ENCODE peak calls at places on chromosomes 3 and 15, in five cellular contexts. One of them, this sample, is unnamed. For H3K4me1, the result is how much of the 10 kb centered on the place peaks cover.

GRCh38 chr3:150871192-150871591 is 34.0 kb downstream of the MINDY4B start:
- DNase-seq in fibroblast of lung: no peak
- DNase-seq in heart left ventricle: no peak
- DNase-seq in lower lobe of right lung: no peak
- DNase-seq in iPS DF 6.9: no peak
- DNase-seq in this sample: no peak

GRCh38 chr3:189981668-189982067 is 139.0 kb downstream of the P3H2 start:
- DNase-seq in fibroblast of lung: peak
- DNase-seq in heart left ventricle: no peak
- DNase-seq in lower lobe of right lung: no peak
- DNase-seq in iPS DF 6.9: no peak
- DNase-seq in this sample: no peak

GRCh38 chr15:47212222-47213010 is 504.9 kb upstream of the SEMA6D start:
- DNase-seq in fibroblast of lung: no peak
- DNase-seq in heart left ventricle: no peak
- DNase-seq in lower lobe of right lung: no peak
- DNase-seq in iPS DF 6.9: no peak
- DNase-seq in this sample: no peak

GRCh38 chr3:55968331-55968730 is 481.2 kb upstream of the WNT5A start:
- DNase-seq in fibroblast of lung: no peak
- DNase-seq in heart left ventricle: no peak
- DNase-seq in lower lobe of right lung: no peak
- DNase-seq in iPS DF 6.9: no peak
- DNase-seq in this sample: no peak

GRCh38 chr3:9041626-9042025 is 78.4 kb upstream of the RAD18 start:
- DNase-seq in fibroblast of lung: no peak
- DNase-seq in heart left ventricle: no peak
- DNase-seq in lower lobe of right lung: no peak
- DNase-seq in iPS DF 6.9: no peak
- DNase-seq in this sample: no peak

GRCh38 chr3:101865751-101866509 is 16.6 kb downstream of the NFKBIZ start:
- DNase-seq in fibroblast of lung: no peak
- DNase-seq in heart left ventricle: no peak
- DNase-seq in lower lobe of right lung: no peak
- DNase-seq in iPS DF 6.9: peak
- DNase-seq in this sample: no peak

GRCh38 chr3:132659370-132660055 is at the start of gene ACAD11:
- DNase-seq in fibroblast of lung: peak
- DNase-seq in heart left ventricle: peak
- DNase-seq in lower lobe of right lung: peak
- DNase-seq in iPS DF 6.9: no peak
- DNase-seq in this sample: peak

GRCh38 chr15:78457101-78457500 is 19.1 kb downstream of the IREB2 start:
- DNase-seq in fibroblast of lung: peak
- DNase-seq in heart left ventricle: no peak
- DNase-seq in lower lobe of right lung: no peak
- DNase-seq in iPS DF 6.9: no peak
- DNase-seq in this sample: no peak

GRCh38 chr15:88896339-88897033 is 1.1 kb upstream of the HAPLN3 start:
- DNase-seq in fibroblast of lung: no peak
- DNase-seq in heart left ventricle: no peak
- DNase-seq in lower lobe of right lung: no peak
- DNase-seq in iPS DF 6.9: no peak
- DNase-seq in this sample: no peak

GRCh38 chr15:59501531-59502113 is 63.6 kb downstream of the FAM81A start:
- DNase-seq in fibroblast of lung: peak
- DNase-seq in heart left ventricle: no peak
- DNase-seq in lower lobe of right lung: no peak
- DNase-seq in iPS DF 6.9: peak
- DNase-seq in this sample: no peak

GRCh38 chr3:139182598-139182997 is 137.9 kb upstream of the PRR23C start:
- DNase-seq in fibroblast of lung: no peak
- DNase-seq in heart left ventricle: no peak
- DNase-seq in lower lobe of right lung: no peak
- DNase-seq in iPS DF 6.9: no peak
- DNase-seq in this sample: no peak

GRCh38 chr3:19334120-19334519 is 185.8 kb downstream of the KCNH8 start:
- DNase-seq in fibroblast of lung: no peak
- DNase-seq in heart left ventricle: no peak
- DNase-seq in lower lobe of right lung: no peak
- DNase-seq in iPS DF 6.9: no peak
- DNase-seq in this sample: no peak

GRCh38 chr3:172307143-172307560 is 141.1 kb downstream of the GHSR start:
- DNase-seq in fibroblast of lung: peak
- DNase-seq in heart left ventricle: no peak
- DNase-seq in lower lobe of right lung: no peak
- DNase-seq in iPS DF 6.9: no peak
- DNase-seq in this sample: no peak

GRCh38 chr15:80182611-80183210 is 29.9 kb downstream of the FAH start:
- DNase-seq in fibroblast of lung: peak
- DNase-seq in heart left ventricle: no peak
- DNase-seq in lower lobe of right lung: no peak
- DNase-seq in iPS DF 6.9: no peak
- DNase-seq in this sample: no peak

GRCh38 chr3:161800985-161801559 is 304.5 kb downstream of the OTOL1 start:
- DNase-seq in fibroblast of lung: no peak
- DNase-seq in heart left ventricle: no peak
- DNase-seq in lower lobe of right lung: no peak
- DNase-seq in iPS DF 6.9: no peak
- DNase-seq in this sample: no peak

GRCh38 chr3:20832963-20833362 is 647.0 kb upstream of the SGO1 start:
- DNase-seq in fibroblast of lung: no peak
- DNase-seq in heart left ventricle: no peak
- DNase-seq in lower lobe of right lung: no peak
- DNase-seq in iPS DF 6.9: no peak
- DNase-seq in this sample: no peak

GRCh38 chr3:162978136-162978535 is 1481.5 kb downstream of the OTOL1 start:
- DNase-seq in fibroblast of lung: peak
- DNase-seq in heart left ventricle: no peak
- DNase-seq in lower lobe of right lung: no peak
- DNase-seq in iPS DF 6.9: no peak
- DNase-seq in this sample: no peak

GRCh38 chr15:38414351-38414750 is 39.6 kb upstream of the FAM98B start:
- DNase-seq in fibroblast of lung: peak
- DNase-seq in heart left ventricle: peak
- DNase-seq in lower lobe of right lung: no peak
- DNase-seq in iPS DF 6.9: peak
- DNase-seq in this sample: peak

GRCh38 chr15:61063875-61064320 is 165.2 kb downstream of the RORA start:
- DNase-seq in fibroblast of lung: no peak
- DNase-seq in heart left ventricle: no peak
- DNase-seq in lower lobe of right lung: no peak
- DNase-seq in iPS DF 6.9: no peak
- DNase-seq in this sample: no peak

GRCh38 chr15:49863431-49864205 is 242.8 kb downstream of the DTWD1 start:
- DNase-seq in fibroblast of lung: peak
- DNase-seq in heart left ventricle: no peak
- DNase-seq in lower lobe of right lung: no peak
- DNase-seq in iPS DF 6.9: no peak
- DNase-seq in this sample: no peak

GRCh38 chr3:47420511-47421484 is 40.0 kb downstream of the PTPN23 start:
- DNase-seq in fibroblast of lung: peak
- DNase-seq in heart left ventricle: peak
- DNase-seq in lower lobe of right lung: peak
- DNase-seq in iPS DF 6.9: peak
- DNase-seq in this sample: peak

GRCh38 chr3:196227086-196227485 is 10.8 kb downstream of the SLC51A start:
- DNase-seq in fibroblast of lung: no peak
- DNase-seq in heart left ventricle: no peak
- DNase-seq in lower lobe of right lung: no peak
- DNase-seq in iPS DF 6.9: no peak
- DNase-seq in this sample: no peak

GRCh38 chr3:78957456-78957855 is 810.3 kb downstream of the ROBO1 start:
- DNase-seq in fibroblast of lung: no peak
- DNase-seq in heart left ventricle: no peak
- DNase-seq in lower lobe of right lung: no peak
- DNase-seq in iPS DF 6.9: no peak
- DNase-seq in this sample: no peak

GRCh38 chr15:37978231-37978630 is 43.8 kb downstream of the TMCO5A start:
- DNase-seq in fibroblast of lung: no peak
- DNase-seq in heart left ventricle: no peak
- DNase-seq in lower lobe of right lung: no peak
- DNase-seq in iPS DF 6.9: no peak
- DNase-seq in this sample: no peak

GRCh38 chr3:129344540-129345220 is 66.0 kb downstream of the HMCES start:
- DNase-seq in fibroblast of lung: no peak
- DNase-seq in heart left ventricle: no peak
- DNase-seq in lower lobe of right lung: no peak
- DNase-seq in iPS DF 6.9: peak
- DNase-seq in this sample: no peak

GRCh38 chr15:60363903-60364302 is 33.9 kb downstream of the ANXA2 start:
- DNase-seq in fibroblast of lung: no peak
- DNase-seq in heart left ventricle: no peak
- DNase-seq in lower lobe of right lung: no peak
- DNase-seq in iPS DF 6.9: no peak
- DNase-seq in this sample: no peak

GRCh38 chr3:131107637-131108433 is 81.2 kb downstream of the NEK11 start:
- DNase-seq in fibroblast of lung: no peak
- DNase-seq in heart left ventricle: no peak
- DNase-seq in lower lobe of right lung: no peak
- DNase-seq in iPS DF 6.9: no peak
- DNase-seq in this sample: no peak

GRCh38 chr3:149589332-149589731 is 68.5 kb downstream of the WWTR1 start:
- DNase-seq in fibroblast of lung: peak
- DNase-seq in heart left ventricle: no peak
- DNase-seq in lower lobe of right lung: no peak
- DNase-seq in iPS DF 6.9: no peak
- DNase-seq in this sample: no peak

GRCh38 chr3:149587383-149587782 is 70.4 kb downstream of the WWTR1 start:
- DNase-seq in fibroblast of lung: no peak
- DNase-seq in heart left ventricle: no peak
- DNase-seq in lower lobe of right lung: no peak
- DNase-seq in iPS DF 6.9: no peak
- DNase-seq in this sample: no peak

GRCh38 chr3:149588909-149589308 is 68.9 kb downstream of the WWTR1 start:
- DNase-seq in fibroblast of lung: no peak
- DNase-seq in heart left ventricle: no peak
- DNase-seq in lower lobe of right lung: no peak
- DNase-seq in iPS DF 6.9: no peak
- DNase-seq in this sample: no peak

GRCh38 chr3:149585401-149585726 is 72.5 kb downstream of the WWTR1 start:
- DNase-seq in fibroblast of lung: no peak
- DNase-seq in heart left ventricle: no peak
- DNase-seq in lower lobe of right lung: no peak
- DNase-seq in iPS DF 6.9: no peak
- DNase-seq in this sample: no peak

GRCh38 chr3:149586871-149587270 is 71.0 kb downstream of the WWTR1 start:
- DNase-seq in fibroblast of lung: peak
- DNase-seq in heart left ventricle: no peak
- DNase-seq in lower lobe of right lung: no peak
- DNase-seq in iPS DF 6.9: no peak
- DNase-seq in this sample: no peak
- H3K4me1 ChIP-seq in fibroblast of lung: under half
- H3K4me1 ChIP-seq in heart left ventricle: half or more
- H3K4me1 ChIP-seq in lower lobe of right lung: under half
- H3K4me1 ChIP-seq in iPS DF 6.9: under half
- H3K4me1 ChIP-seq in this sample: half or more

GRCh38 chr3:30977592-30977991 is 83.1 kb upstream of the GADL1 start:
- DNase-seq in fibroblast of lung: no peak
- DNase-seq in heart left ventricle: no peak
- DNase-seq in lower lobe of right lung: no peak
- DNase-seq in iPS DF 6.9: no peak
- DNase-seq in this sample: no peak
- H3K27ac ChIP-seq in fibroblast of lung: no peak
- H3K27ac ChIP-seq in heart left ventricle: no peak
- H3K27ac ChIP-seq in lower lobe of right lung: no peak
- H3K27ac ChIP-seq in iPS DF 6.9: no peak
- H3K27ac ChIP-seq in this sample: no peak

DNA sequence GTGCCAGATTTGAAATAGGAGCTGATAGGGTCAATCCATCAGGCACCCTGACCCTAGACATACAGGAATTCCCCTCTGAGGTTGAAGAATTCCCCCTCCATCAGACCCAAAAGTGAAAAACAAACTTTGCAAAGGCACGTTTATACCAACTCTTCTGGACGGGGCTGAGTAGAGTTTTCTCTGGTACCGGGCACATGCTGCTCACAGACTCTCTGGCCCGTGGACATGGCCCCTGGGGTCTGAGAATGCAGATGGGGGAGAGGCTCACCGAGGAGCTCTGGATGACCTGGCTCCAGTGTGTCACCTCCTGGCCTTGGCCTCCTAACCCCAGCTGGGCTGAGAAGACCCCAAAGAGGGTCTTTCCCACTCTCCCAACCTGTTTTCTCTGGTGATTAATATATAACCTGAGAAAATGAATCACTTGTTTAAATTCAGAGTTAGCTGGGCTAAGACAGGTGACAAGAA is 11.2 kb upstream of the LIPC start:
- DNase-seq in fibroblast of lung: no peak
- DNase-seq in heart left ventricle: no peak
- DNase-seq in lower lobe of right lung: no peak
- DNase-seq in iPS DF 6.9: no peak
- DNase-seq in this sample: no peak
- H3K4me3 ChIP-seq in fibroblast of lung: no peak
- H3K4me3 ChIP-seq in heart left ventricle: no peak
- H3K4me3 ChIP-seq in lower lobe of right lung: no peak
- H3K4me3 ChIP-seq in iPS DF 6.9: no peak
- H3K4me3 ChIP-seq in this sample: no peak

GRCh38 chr3:54863806-54864205 is 64.1 kb downstream of the LRTM1 start:
- DNase-seq in fibroblast of lung: no peak
- DNase-seq in heart left ventricle: no peak
- DNase-seq in lower lobe of right lung: no peak
- DNase-seq in iPS DF 6.9: no peak
- DNase-seq in this sample: no peak
- H3K4me1 ChIP-seq in fibroblast of lung: under half
- H3K4me1 ChIP-seq in heart left ventricle: under half
- H3K4me1 ChIP-seq in lower lobe of right lung: under half
- H3K4me1 ChIP-seq in iPS DF 6.9: under half
- H3K4me1 ChIP-seq in this sample: under half

GRCh38 chr3:177193706-177194268 is 3.5 kb downstream of the TBL1XR1 start:
- DNase-seq in fibroblast of lung: no peak
- DNase-seq in heart left ventricle: no peak
- DNase-seq in lower lobe of right lung: no peak
- DNase-seq in iPS DF 6.9: no peak
- DNase-seq in this sample: no peak

GRCh38 chr3:177195242-177195940 is 1.9 kb downstream of the TBL1XR1 start:
- DNase-seq in fibroblast of lung: no peak
- DNase-seq in heart left ventricle: peak
- DNase-seq in lower lobe of right lung: no peak
- DNase-seq in iPS DF 6.9: no peak
- DNase-seq in this sample: no peak

GRCh38 chr3:177195941-177196472 is 1.3 kb downstream of the TBL1XR1 start:
- DNase-seq in fibroblast of lung: no peak
- DNase-seq in heart left ventricle: no peak
- DNase-seq in lower lobe of right lung: no peak
- DNase-seq in iPS DF 6.9: no peak
- DNase-seq in this sample: no peak

GRCh38 chr3:177196473-177197040 is 725 bp downstream of the TBL1XR1 start:
- DNase-seq in fibroblast of lung: peak
- DNase-seq in heart left ventricle: no peak
- DNase-seq in lower lobe of right lung: no peak
- DNase-seq in iPS DF 6.9: no peak
- DNase-seq in this sample: no peak

DNA sequence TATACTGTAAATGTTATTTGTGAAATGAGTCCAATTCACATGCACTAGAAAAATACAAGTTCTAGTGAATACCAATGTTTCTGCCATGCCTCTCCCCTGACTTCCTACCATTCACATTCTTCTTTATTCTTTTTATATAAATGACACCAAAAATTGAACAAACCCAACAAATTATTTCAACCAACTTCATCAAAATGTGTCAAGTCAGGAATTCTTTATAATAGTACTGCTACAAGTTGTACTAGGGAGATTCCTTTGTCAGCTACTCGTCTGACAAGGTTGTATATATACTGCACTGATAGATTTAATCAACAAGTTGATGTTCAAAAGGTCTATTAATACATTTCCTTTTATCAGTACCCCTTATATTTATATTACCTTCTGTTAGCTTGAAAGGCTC is 3.0 kb downstream of the TBL1XR1 start:
- DNase-seq in fibroblast of lung: no peak
- DNase-seq in heart left ventricle: no peak
- DNase-seq in lower lobe of right lung: no peak
- DNase-seq in iPS DF 6.9: no peak
- DNase-seq in this sample: no peak
- H3K27ac ChIP-seq in fibroblast of lung: no peak
- H3K27ac ChIP-seq in heart left ventricle: peak
- H3K27ac ChIP-seq in lower lobe of right lung: peak
- H3K27ac ChIP-seq in iPS DF 6.9: no peak
- H3K27ac ChIP-seq in this sample: peak